ENCODE peak calls at places on chromosomes 6 and 20, in five cellular contexts. N is nephron progenitor cell, U is GM20000, H is esophagus muscularis mucosa, E is endothelial cell of umbilical vein. Z is an unnamed sample.

GRCh38 chr6:100633096-100633766 is 168.5 kb upstream of the SIM1 start:
- DNase-seq in N (no peak), U (no peak), H (no peak), E (peak), Z (no peak)

GRCh38 chr6:3381233-3382065 is 75.4 kb downstream of the SLC22A23 start:
- DNase-seq in N (no peak), U (no peak), H (no peak), E (no peak), Z (no peak)

GRCh38 chr6:148528292-148528691 is 185.7 kb downstream of the SASH1 start:
- DNase-seq in N (no peak), U (no peak), H (peak), E (no peak), Z (no peak)

GRCh38 chr6:17505767-17506280 is 94.3 kb upstream of the FAM8A1 start:
- DNase-seq in N (no peak), U (no peak), H (peak), E (no peak), Z (no peak)

GRCh38 chr6:111418971-111419693 is 63.9 kb downstream of the REV3L start:
- DNase-seq in N (no peak), U (no peak), H (no peak), E (no peak), Z (no peak)

GRCh38 chr20:12327205-12327604 is 409.5 kb downstream of the BTBD3 start:
- DNase-seq in N (no peak), U (no peak), H (no peak), E (no peak), Z (no peak)

GRCh38 chr6:84260186-84260585 is 32.7 kb upstream of the CEP162 start:
- DNase-seq in N (no peak), U (no peak), H (no peak), E (no peak), Z (no peak)

GRCh38 chr6:150566486-150566885 is 33.2 kb upstream of the PLEKHG1 start:
- DNase-seq in N (no peak), U (no peak), H (no peak), E (no peak), Z (no peak)

GRCh38 chr20:51696304-51697118 is 71.7 kb downstream of the ATP9A start:
- DNase-seq in N (no peak), U (no peak), H (no peak), E (peak), Z (no peak)

GRCh38 chr6:40308533-40309306 is 278.4 kb downstream of the LRFN2 start:
- DNase-seq in N (peak), U (peak), H (no peak), E (peak), Z (no peak)

GRCh38 chr6:132084811-132085509 is 133.8 kb upstream of the CCN2 start:
- DNase-seq in N (no peak), U (peak), H (no peak), E (peak), Z (no peak)

GRCh38 chr6:80489911-80490635 is 383.6 kb downstream of the BCKDHB start:
- DNase-seq in N (no peak), U (no peak), H (no peak), E (no peak), Z (no peak)

GRCh38 chr6:16712931-16713484 is 48.3 kb downstream of the ATXN1 start:
- DNase-seq in N (no peak), U (no peak), H (no peak), E (peak), Z (peak)

GRCh38 chr20:25280574-25281535 is 33.0 kb downstream of the PYGB start:
- DNase-seq in N (no peak), U (no peak), H (no peak), E (no peak), Z (peak)

GRCh38 chr6:136696783-136697364 is 95.4 kb downstream of the MAP3K5 start:
- DNase-seq in N (no peak), U (no peak), H (no peak), E (no peak), Z (no peak)

GRCh38 chr6:144263786-144264185 is 21.3 kb upstream of the UTRN start:
- DNase-seq in N (no peak), U (no peak), H (no peak), E (no peak), Z (no peak)

GRCh38 chr20:4173142-4173541 is 157.8 kb upstream of the RNF24 start:
- DNase-seq in N (no peak), U (no peak), H (no peak), E (no peak), Z (no peak)

GRCh38 chr6:133623065-133623464 is 265.8 kb upstream of the TCF21 start:
- DNase-seq in N (no peak), U (no peak), H (no peak), E (no peak), Z (no peak)

GRCh38 chr6:170462366-170463020 is 90.6 kb downstream of the PSMB1 start:
- DNase-seq in N (no peak), U (no peak), H (no peak), E (no peak), Z (no peak)

GRCh38 chr20:46512943-46513844 is at the start of gene ZNF334:
- DNase-seq in N (peak), U (peak), H (no peak), E (no peak), Z (no peak)

GRCh38 chr6:16921399-16922110 is 160.3 kb upstream of the ATXN1 start:
- DNase-seq in N (no peak), U (no peak), H (no peak), E (no peak), Z (no peak)

GRCh38 chr20:9829835-9830234 is 9.0 kb downstream of the PAK5 start:
- DNase-seq in N (no peak), U (no peak), H (no peak), E (no peak), Z (no peak)

GRCh38 chr20:3270051-3270450 is 31.1 kb upstream of the SLC4A11 start:
- DNase-seq in N (no peak), U (no peak), H (no peak), E (no peak), Z (no peak)

GRCh38 chr6:36724514-36725385 is 27.1 kb downstream of the RAB44 start:
- DNase-seq in N (peak), U (peak), H (no peak), E (peak), Z (peak)

GRCh38 chr6:19643287-19643686 is 193.9 kb upstream of the ID4 start:
- DNase-seq in N (no peak), U (no peak), H (no peak), E (no peak), Z (no peak)

GRCh38 chr6:63571382-63571882 is 848 bp upstream of the LOC128125822 start:
- DNase-seq in N (no peak), U (no peak), H (no peak), E (no peak), Z (no peak)

GRCh38 chr6:134389658-134390057 is 71.7 kb upstream of the SGK1 start:
- DNase-seq in N (no peak), U (no peak), H (no peak), E (no peak), Z (no peak)

DNA sequence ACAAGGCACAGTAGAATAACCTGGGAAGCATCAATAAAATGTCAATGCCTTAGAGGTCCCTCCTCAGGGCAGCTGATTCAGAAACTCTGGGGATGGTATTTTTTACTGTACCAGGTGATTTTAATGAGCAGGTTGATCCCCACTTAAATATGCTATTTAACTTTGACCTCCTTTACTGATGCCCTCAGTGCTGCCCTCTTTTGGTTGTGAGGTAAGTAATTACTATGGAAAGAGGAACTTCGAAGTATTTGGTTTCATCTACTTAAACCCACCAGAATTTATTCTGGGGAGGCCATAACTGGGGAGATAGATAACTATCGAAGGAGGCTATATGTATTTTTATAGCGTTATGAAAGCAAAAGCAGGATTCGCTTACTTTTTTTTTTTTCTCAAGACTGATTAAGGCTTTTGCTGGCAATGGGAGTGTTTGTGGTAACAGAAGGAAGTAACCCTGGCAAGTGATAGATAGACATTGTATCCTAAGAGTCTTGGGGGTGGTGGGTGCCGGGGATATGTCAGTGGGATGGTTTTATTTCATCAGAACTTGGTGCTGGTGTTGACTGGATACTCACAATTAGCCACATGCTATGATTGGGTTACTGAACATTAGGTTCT is 168.9 kb upstream of the CENPW start:
- DNase-seq in N (no peak), U (peak), H (peak), E (peak), Z (no peak)
- TF ChIP-seq CTCF in N (peak), U (peak), H (no peak), E (peak), Z (peak)

GRCh38 chr6:87483929-87484328 is 11.2 kb downstream of the SLC35A1 start:
- DNase-seq in N (peak), U (no peak), H (no peak), E (no peak), Z (no peak)
- TF ChIP-seq CTCF in N (peak), U (no peak), H (no peak), E (no peak), Z (no peak)

GRCh38 chr20:13900506-13900905 is 89.9 kb downstream of the SEL1L2 start:
- DNase-seq in N (no peak), U (no peak), H (no peak), E (no peak), Z (no peak)

GRCh38 chr20:13898012-13898612 is 92.3 kb downstream of the SEL1L2 start:
- DNase-seq in N (no peak), U (no peak), H (no peak), E (no peak), Z (no peak)
- TF ChIP-seq CTCF in N (no peak), U (no peak), H (no peak), E (no peak), Z (no peak)

GRCh38 chr6:166167801-166168615 is at the start of gene TBXT:
- DNase-seq in N (peak), U (peak), H (no peak), E (no peak), Z (no peak)
- TF ChIP-seq CTCF in N (no peak), U (no peak), H (no peak), E (no peak), Z (no peak)

GRCh38 chr6:24596717-24597116 is 49.3 kb downstream of the KIAA0319 start:
- DNase-seq in N (no peak), U (no peak), H (peak), E (no peak), Z (no peak)

GRCh38 chr6:24603241-24603640 is 42.8 kb downstream of the KIAA0319 start:
- DNase-seq in N (no peak), U (no peak), H (peak), E (no peak), Z (no peak)

GRCh38 chr6:24599179-24599578 is 46.8 kb downstream of the KIAA0319 start:
- DNase-seq in N (no peak), U (no peak), H (no peak), E (no peak), Z (no peak)

GRCh38 chr6:24599686-24600399 is 46.1 kb downstream of the KIAA0319 start:
- DNase-seq in N (no peak), U (no peak), H (no peak), E (no peak), Z (no peak)

GRCh38 chr6:24600903-24601302 is 45.1 kb downstream of the KIAA0319 start:
- DNase-seq in N (no peak), U (no peak), H (no peak), E (no peak), Z (no peak)
- TF ChIP-seq CTCF in N (no peak), U (peak), H (no peak), E (no peak), Z (no peak)

GRCh38 chr20:36632487-36633284 is 13.3 kb downstream of the SLA2 start:
- DNase-seq in N (peak), U (no peak), H (no peak), E (no peak), Z (no peak)
- TF ChIP-seq CTCF in N (peak), U (no peak), H (no peak), E (no peak), Z (no peak)

GRCh38 chr6:35566794-35567193 is 54.1 kb upstream of the TULP1 start:
- DNase-seq in N (no peak), U (no peak), H (no peak), E (no peak), Z (no peak)

GRCh38 chr6:35564733-35565132 is 52.0 kb upstream of the TULP1 start:
- DNase-seq in N (no peak), U (no peak), H (no peak), E (no peak), Z (no peak)

GRCh38 chr6:35573495-35574110 is 60.9 kb upstream of the TULP1 start:
- DNase-seq in N (no peak), U (no peak), H (no peak), E (no peak), Z (no peak)

GRCh38 chr6:35568967-35569606 is 56.4 kb upstream of the TULP1 start:
- DNase-seq in N (peak), U (peak), H (peak), E (no peak), Z (no peak)
- TF ChIP-seq CTCF in N (peak), U (peak), H (peak), E (peak), Z (peak)